ENCODE peak calls at places on chromosomes 12 and 14, in seven cellular contexts. P is T follicular helper cell; Y is activated CD8-positive, alpha-beta memory T cell treated with anti-CD3 and anti-CD28 coated beads for 48 hours; J is BJ; L is HCT116; T is endothelial cell of umbilical vein; S is WTC11. E is an unnamed sample.

GRCh38 chr12:12384601-12385321 is 27.9 kb downstream of the BORCS5 start:
- DNase-seq in P (no peak), Y (no peak), J (no peak), L (no peak), T (no peak), S (peak), E (peak)

GRCh38 chr14:91394105-91395081 is 23.2 kb downstream of the CCDC88C start:
- DNase-seq in P (no peak), Y (no peak), J (no peak), L (no peak), T (no peak), S (no peak), E (no peak)

GRCh38 chr14:64704145-64704742 is at the start of gene PLEKHG3:
- DNase-seq in P (no peak), Y (no peak), J (no peak), L (no peak), T (peak), S (peak), E (peak)

GRCh38 chr14:56342419-56342901 is 224.2 kb downstream of the PELI2 start:
- DNase-seq in P (no peak), Y (no peak), J (peak), L (no peak), T (peak), S (no peak), E (no peak)

GRCh38 chr14:52730708-52731111 is 744 bp downstream of the STYX start:
- DNase-seq in P (no peak), Y (no peak), J (no peak), L (no peak), T (peak), S (no peak), E (no peak)

GRCh38 chr14:54220122-54220691 is 176.6 kb upstream of the CDKN3 start:
- DNase-seq in P (no peak), Y (no peak), J (no peak), L (no peak), T (peak), S (peak), E (peak)

GRCh38 chr14:58815781-58816297 is 178.1 kb downstream of the DACT1 start:
- DNase-seq in P (no peak), Y (no peak), J (no peak), L (no peak), T (no peak), S (no peak), E (no peak)

GRCh38 chr14:20608383-20609095 is 17.4 kb upstream of the RNASE12 start:
- DNase-seq in P (no peak), Y (no peak), J (no peak), L (no peak), T (no peak), S (no peak), E (no peak)

GRCh38 chr14:44970907-44971306 is 8.9 kb downstream of the TOGARAM1 start:
- DNase-seq in P (no peak), Y (no peak), J (no peak), L (no peak), T (no peak), S (no peak), E (no peak)

GRCh38 chr14:38948171-38948570 is 154.9 kb downstream of the SEC23A start:
- DNase-seq in P (no peak), Y (no peak), J (peak), L (no peak), T (no peak), S (no peak), E (no peak)

GRCh38 chr14:101361044-101361443 is 200.3 kb upstream of the DIO3 start:
- DNase-seq in P (no peak), Y (no peak), J (no peak), L (no peak), T (no peak), S (no peak), E (no peak)

GRCh38 chr12:40691913-40692616 is at the start of gene CNTN1:
- DNase-seq in P (no peak), Y (no peak), J (no peak), L (peak), T (peak), S (peak), E (peak)

GRCh38 chr12:57996520-57996919 is 55.2 kb downstream of the ATP23 start:
- DNase-seq in P (no peak), Y (no peak), J (no peak), L (no peak), T (no peak), S (no peak), E (no peak)

GRCh38 chr12:40055227-40055579 is 50.7 kb downstream of the SLC2A13 start:
- DNase-seq in P (no peak), Y (no peak), J (no peak), L (no peak), T (no peak), S (no peak), E (no peak)

GRCh38 chr14:30874999-30875787 is 834 bp downstream of the COCH start:
- DNase-seq in P (no peak), Y (no peak), J (no peak), L (no peak), T (peak), S (peak), E (peak)

GRCh38 chr12:6560501-6561205 is 4.8 kb upstream of the IFFO1 start:
- DNase-seq in P (no peak), Y (no peak), J (no peak), L (no peak), T (no peak), S (no peak), E (no peak)

GRCh38 chr14:83779266-83779665 is 1750.7 kb upstream of the FLRT2 start:
- DNase-seq in P (no peak), Y (no peak), J (no peak), L (no peak), T (peak), S (no peak), E (no peak)

GRCh38 chr12:96034631-96035282 is 630 bp downstream of the LTA4H start:
- DNase-seq in P (no peak), Y (no peak), J (no peak), L (no peak), T (peak), S (no peak), E (peak)

GRCh38 chr12:88923631-88924030 is 343.4 kb upstream of the KITLG start:
- DNase-seq in P (no peak), Y (no peak), J (no peak), L (no peak), T (no peak), S (no peak), E (no peak)

GRCh38 chr12:90004319-90005074 is 295.9 kb upstream of the ATP2B1 start:
- DNase-seq in P (no peak), Y (no peak), J (no peak), L (no peak), T (no peak), S (no peak), E (no peak)

GRCh38 chr12:103986823-103987222 is 21.2 kb downstream of the TDG start:
- DNase-seq in P (no peak), Y (no peak), J (peak), L (no peak), T (no peak), S (no peak), E (no peak)

GRCh38 chr12:3317841-3318501 is 173.0 kb upstream of the PRMT8 start:
- DNase-seq in P (no peak), Y (no peak), J (no peak), L (no peak), T (no peak), S (no peak), E (no peak)

GRCh38 chr14:75144944-75145343 is 18.1 kb upstream of the NEK9 start:
- DNase-seq in P (no peak), Y (no peak), J (no peak), L (no peak), T (no peak), S (no peak), E (no peak)

GRCh38 chr12:114682101-114682919 is 1.7 kb downstream of the TBX3 start:
- DNase-seq in P (no peak), Y (no peak), J (no peak), L (no peak), T (no peak), S (no peak), E (no peak)

GRCh38 chr14:21036746-21037145 is 2.1 kb upstream of the RNASE13 start:
- DNase-seq in P (no peak), Y (no peak), J (no peak), L (no peak), T (no peak), S (no peak), E (no peak)

GRCh38 chr12:121128908-121129704 is 3.6 kb upstream of the P2RX7 start:
- DNase-seq in P (peak), Y (peak), J (no peak), L (no peak), T (peak), S (peak), E (no peak)

GRCh38 chr12:58310828-58311273 is 369.5 kb downstream of the ATP23 start:
- DNase-seq in P (no peak), Y (no peak), J (peak), L (peak), T (peak), S (no peak), E (no peak)

GRCh38 chr12:53499261-53500118 is at the start of gene MAP3K12:
- DNase-seq in P (peak), Y (no peak), J (no peak), L (no peak), T (peak), S (peak), E (peak)

GRCh38 chr14:77529213-77529612 is 30.6 kb upstream of the ISM2 start:
- DNase-seq in P (no peak), Y (no peak), J (no peak), L (no peak), T (no peak), S (no peak), E (no peak)

GRCh38 chr12:78966062-78966461 is 101.5 kb downstream of the SYT1 start:
- DNase-seq in P (no peak), Y (no peak), J (no peak), L (no peak), T (no peak), S (no peak), E (no peak)

GRCh38 chr14:23831591-23831990 is 122.0 kb upstream of the DHRS4 start:
- DNase-seq in P (no peak), Y (no peak), J (no peak), L (no peak), T (no peak), S (no peak), E (no peak)

GRCh38 chr12:27474344-27474743 is 27.8 kb downstream of the SMCO2 start:
- DNase-seq in P (no peak), Y (no peak), J (peak), L (no peak), T (no peak), S (no peak), E (no peak)

GRCh38 chr12:93790472-93791152 is 113.4 kb downstream of the CRADD start:
- DNase-seq in P (no peak), Y (no peak), J (no peak), L (no peak), T (peak), S (no peak), E (no peak)